ENCODE peak calls at places on chromosomes 11 and 22, in six cellular contexts. G is GM13976, E is RWPE2, X is thoracic aorta, F is uterus, U is OCI-LY7. I is an unnamed sample.

GRCh38 chr11:101848262-101848661 is 66.5 kb upstream of the CEP126 start:
- DNase-seq in U (peak; percentile 47), X (no peak), E (no peak), G (no peak), F (no peak), I (no peak)

GRCh38 chr11:131297441-131297840 is 73.0 kb upstream of the NTM start:
- DNase-seq in G (no peak), X (no peak), U (no peak), E (no peak), F (no peak), I (no peak)

GRCh38 chr11:94664336-94664735 is 97.2 kb downstream of the PIWIL4 start:
- DNase-seq in X (no peak), U (no peak), F (no peak), E (no peak), G (no peak), I (no peak)

GRCh38 chr11:10584071-10584501 is 15.6 kb upstream of the LYVE1 start:
- DNase-seq in E (no peak), U (no peak), X (no peak), G (no peak), F (peak; percentile 57), I (no peak)

GRCh38 chr11:12914401-12914912 is 94.7 kb upstream of the RASSF10 start:
- DNase-seq in G (peak; percentile 47), F (no peak), U (peak; percentile 6), X (no peak), E (no peak), I (peak; percentile 37)

GRCh38 chr11:76260296-76260695 is 54.0 kb upstream of the WNT11 start:
- DNase-seq in U (no peak), E (no peak), G (no peak), X (no peak), F (no peak), I (no peak)

GRCh38 chr11:10604340-10604748 is 35.9 kb upstream of the LYVE1 start:
- DNase-seq in U (no peak), F (peak; percentile 57), X (no peak), E (no peak), G (no peak), I (no peak)

GRCh38 chr11:70140859-70141489 is 62.1 kb upstream of the FADD start:
- DNase-seq in G (no peak), F (no peak), U (no peak), X (no peak), E (no peak), I (no peak)

GRCh38 chr22:36383110-36383581 is 4.6 kb downstream of the MYH9 start:
- DNase-seq in F (no peak), G (peak; percentile 67), E (no peak), U (peak; percentile 77), X (no peak), I (peak; percentile 55)

GRCh38 chr11:119092880-119093665 is 8.4 kb downstream of the HMBS start:
- DNase-seq in E (no peak), G (no peak), X (no peak), U (no peak), F (no peak), I (no peak)

GRCh38 chr11:1671658-1672057 is 25.3 kb upstream of the KRTAP5-6 start:
- DNase-seq in F (no peak), E (no peak), U (no peak), G (no peak), X (no peak), I (no peak)

GRCh38 chr22:19876314-19876940 is 21.8 kb upstream of the GNB1L start:
- DNase-seq in X (no peak), E (peak; percentile 56), G (no peak), F (peak; percentile 35), U (no peak), I (no peak)

GRCh38 chr11:62671272-62671603 is 235 bp upstream of the UQCC3 start:
- DNase-seq in G (no peak), F (no peak), X (no peak), U (no peak), E (no peak), I (no peak)

GRCh38 chr11:2922635-2923034 is 6.6 kb downstream of the PHLDA2 start:
- DNase-seq in E (no peak), F (no peak), G (no peak), U (no peak), X (no peak), I (no peak)

GRCh38 chr11:124394408-124394807 is 4.4 kb downstream of the OR8B3 start:
- DNase-seq in E (no peak), G (no peak), F (no peak), X (no peak), U (no peak), I (no peak)

GRCh38 chr11:47179655-47179991 is 2.9 kb upstream of the ARFGAP2 start:
- DNase-seq in X (no peak), E (no peak), U (peak; percentile 83), G (peak; percentile 77), F (no peak), I (peak; percentile 74)

GRCh38 chr11:1573077-1573846 is 1.2 kb upstream of the DUSP8 start:
- DNase-seq in F (no peak), X (no peak), U (no peak), E (no peak), G (peak; percentile 24), I (no peak)

GRCh38 chr11:100687630-100688395 is 725 bp downstream of the ARHGAP42 start:
- DNase-seq in U (no peak), E (no peak), F (peak; percentile 61), X (no peak), G (peak; percentile 69), I (peak; percentile 65)

GRCh38 chr11:34425863-34426262 is 12.9 kb upstream of the CAT start:
- DNase-seq in G (no peak), E (no peak), U (no peak), X (no peak), F (no peak), I (no peak)

GRCh38 chr11:64472593-64473455 is 113.9 kb downstream of the RPS6KA4 start:
- DNase-seq in U (no peak), E (no peak), X (no peak), F (no peak), G (no peak), I (no peak)

GRCh38 chr11:126253265-126253664 is 15.4 kb downstream of the SRPRA start:
- DNase-seq in F (no peak), X (no peak), E (no peak), U (no peak), G (no peak), I (no peak)

DNA sequence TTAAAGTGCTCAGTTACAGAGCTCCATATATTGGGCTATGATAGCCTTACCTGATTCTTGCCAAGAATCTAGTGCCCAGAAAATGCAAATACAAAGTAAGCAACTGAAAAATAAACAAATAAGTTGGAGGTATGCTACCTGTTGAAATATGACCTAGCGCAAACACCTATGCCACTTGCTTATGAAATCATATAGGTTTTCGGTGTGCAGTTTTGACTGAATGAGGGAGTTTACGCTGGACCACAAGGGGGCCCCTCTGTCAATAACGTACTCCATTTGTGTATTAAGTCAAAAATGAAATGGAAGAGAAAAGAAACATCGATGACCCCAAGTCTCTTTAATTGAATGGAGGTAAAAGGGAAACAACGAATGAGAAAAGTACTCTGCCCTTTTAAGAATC is 84.9 kb upstream of the TRIM77 start:
- DNase-seq in U (no peak), G (no peak), X (no peak), F (no peak), E (no peak), I (no peak)
- TF ChIP-seq CTCF in U (peak; percentile 48), G (no peak), X (no peak), F (no peak), E (no peak), I (no peak)

DNA sequence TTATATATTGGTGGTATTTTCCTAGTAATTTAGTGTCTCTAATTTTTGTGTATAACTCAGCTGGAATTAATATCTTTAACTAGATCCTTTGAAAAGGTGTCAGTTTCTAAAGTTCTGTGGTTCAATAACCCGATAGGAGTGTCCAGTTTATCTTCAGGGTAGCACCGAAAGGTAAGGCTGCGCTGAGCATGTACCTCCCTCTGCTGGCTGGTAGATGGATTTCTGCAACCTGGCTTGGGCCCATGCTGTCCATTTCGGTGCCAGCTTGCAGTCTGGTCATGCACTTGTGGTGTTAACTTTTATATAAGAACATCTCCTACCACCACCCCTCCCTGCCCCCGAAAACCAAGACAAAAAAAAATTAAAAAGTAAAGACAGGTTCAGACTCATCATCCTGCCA is 24.7 kb downstream of the EXT2 start:
- DNase-seq in U (no peak), X (no peak), G (no peak), F (no peak), E (no peak), I (no peak)
- TF ChIP-seq CTCF in U (peak; percentile 51), X (peak; percentile 35), G (no peak), F (no peak), E (peak; percentile 55), I (no peak)

GRCh38 chr11:17572791-17573460 is 25.9 kb downstream of the OTOG start:
- DNase-seq in U (no peak), F (no peak), G (no peak), X (no peak), E (no peak), I (no peak)

GRCh38 chr11:17570034-17570433 is 23.0 kb downstream of the OTOG start:
- DNase-seq in U (no peak), G (no peak), X (no peak), E (no peak), F (no peak), I (no peak)

GRCh38 chr11:17572359-17572690 is 25.3 kb downstream of the OTOG start:
- DNase-seq in F (no peak), X (no peak), E (no peak), U (peak; percentile 6), G (no peak), I (no peak)

GRCh38 chr11:17571431-17572358 is 24.6 kb downstream of the OTOG start:
- DNase-seq in U (no peak), F (no peak), G (no peak), E (no peak), X (no peak), I (no peak)

DNA sequence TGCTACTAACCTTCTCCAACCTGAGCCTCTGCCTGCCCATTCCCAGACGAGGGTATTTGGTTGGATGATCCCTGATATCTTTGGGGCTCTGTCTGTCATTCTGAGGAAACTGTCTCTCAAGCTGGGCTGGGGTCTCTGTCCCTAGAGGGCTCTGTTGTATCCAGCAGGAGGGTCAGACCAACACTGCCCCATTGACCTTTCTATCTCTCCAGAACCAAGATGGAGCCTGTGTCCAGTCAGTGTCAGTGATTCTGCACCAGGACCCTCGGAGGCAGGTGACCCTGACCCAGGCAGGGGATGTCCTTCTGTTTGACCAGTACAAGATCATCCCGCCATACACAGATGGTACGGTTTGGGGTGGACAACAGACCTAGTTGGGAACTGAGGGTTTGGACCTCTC is 21.9 kb downstream of the OTOG start:
- DNase-seq in F (no peak), X (no peak), E (no peak), G (no peak), U (no peak), I (no peak)
- TF ChIP-seq CTCF in F (no peak), X (no peak), E (no peak), G (no peak), U (no peak), I (no peak)

GRCh38 chr11:9074338-9075029 is 16.9 kb downstream of the SCUBE2 start:
- DNase-seq in E (no peak), F (no peak), G (no peak), X (no peak), U (no peak), I (no peak)

GRCh38 chr11:9075441-9076000 is 15.9 kb downstream of the SCUBE2 start:
- DNase-seq in E (no peak), G (no peak), U (no peak), F (no peak), X (no peak), I (no peak)

GRCh38 chr11:9077164-9077563 is 14.2 kb downstream of the SCUBE2 start:
- DNase-seq in E (no peak), F (no peak), X (no peak), G (no peak), U (no peak), I (no peak)

GRCh38 chr11:9076661-9077060 is 14.7 kb downstream of the SCUBE2 start:
- DNase-seq in F (no peak), X (no peak), U (no peak), G (no peak), E (no peak), I (no peak)

GRCh38 chr11:9076046-9076445 is 15.4 kb downstream of the SCUBE2 start:
- DNase-seq in G (no peak), U (no peak), F (no peak), X (no peak), E (no peak), I (no peak)
- TF ChIP-seq CTCF in G (no peak), U (no peak), F (no peak), X (no peak), E (no peak), I (no peak)

I was measured in GM10248.